ENCODE peak calls at places on chromosomes 5 and 9, in nine cellular contexts. F, Z, C, M, W, H, B, O and K are unnamed samples.
A peak's percentile ranks its signal among the peaks of the same experiment; 100 is the strongest.

GRCh38 chr9:108972626-108973209 is 38.5 kb downstream of the ABITRAM start:
- DNase-seq in C (no peak), Z (no peak), M (no peak), H (no peak), B (no peak), O (no peak), F (no peak), W (no peak), K (no peak)

GRCh38 chr5:112467467-112467866 is 48.4 kb upstream of the EPB41L4A start:
- DNase-seq in M (no peak), H (no peak), W (no peak), F (no peak), B (no peak), C (no peak), Z (no peak), O (no peak), K (no peak)

GRCh38 chr5:179779826-179780225 is 14.0 kb upstream of the LTC4S start:
- DNase-seq in F (no peak), B (no peak), C (no peak), Z (no peak), M (no peak), O (no peak), H (no peak), W (peak; percentile 51), K (no peak)

GRCh38 chr9:111902396-111903147 is 6.0 kb downstream of the UGCG start:
- DNase-seq in M (no peak), W (no peak), H (no peak), C (no peak), O (no peak), Z (no peak), B (no peak), F (no peak), K (no peak)

GRCh38 chr9:136995370-136995769 is 998 bp downstream of the CLIC3 start:
- DNase-seq in F (no peak), W (no peak), H (no peak), C (no peak), Z (no peak), M (no peak), O (no peak), B (no peak), K (no peak)

GRCh38 chr9:125544988-125545651 is 161.9 kb downstream of the MAPKAP1 start:
- DNase-seq in O (no peak), F (no peak), M (peak; percentile 39), C (no peak), Z (no peak), H (no peak), W (no peak), B (no peak), K (no peak)

GRCh38 chr5:138963763-138964371 is 88.7 kb upstream of the LRRTM2 start:
- DNase-seq in Z (no peak), F (no peak), H (no peak), O (no peak), C (no peak), B (no peak), W (no peak), M (peak; percentile 56), K (no peak)

GRCh38 chr5:3393122-3393963 is 202.3 kb upstream of the IRX1 start:
- DNase-seq in M (no peak), F (no peak), O (no peak), C (no peak), H (no peak), B (no peak), Z (no peak), W (no peak), K (no peak)

GRCh38 chr5:3584724-3585531 is 10.7 kb upstream of the IRX1 start:
- DNase-seq in M (no peak), O (no peak), B (no peak), F (no peak), W (no peak), C (no peak), Z (no peak), H (no peak), K (no peak)

GRCh38 chr5:92980491-92980890 is 600.5 kb downstream of the NR2F1-AS1 start:
- DNase-seq in M (no peak), H (no peak), F (no peak), Z (no peak), B (no peak), C (no peak), O (no peak), W (no peak), K (no peak)

GRCh38 chr5:76325326-76325725 is 77.8 kb upstream of the IQGAP2 start:
- DNase-seq in C (no peak), F (no peak), Z (no peak), O (no peak), H (peak; percentile 18), W (no peak), M (no peak), B (no peak), K (no peak)

GRCh38 chr9:99680191-99680590 is 141.5 kb upstream of the NR4A3 start:
- DNase-seq in O (no peak), B (no peak), C (no peak), F (no peak), W (no peak), M (no peak), H (no peak), Z (no peak), K (no peak)

GRCh38 chr9:76894198-76894597 is 11.7 kb downstream of the PRUNE2 start:
- DNase-seq in B (no peak), C (no peak), M (no peak), O (no peak), W (no peak), H (no peak), Z (no peak), F (no peak), K (no peak)
- H3K4me1 ChIP-seq in B (no peaks in the 10 kb centered on the region), C (no peaks in the 10 kb centered on the region), M (no peaks in the 10 kb centered on the region), O (no peaks in the 10 kb centered on the region), W (no peaks in the 10 kb centered on the region), H (peaks cover 17% of the 10 kb centered on the region), Z (peaks cover 4% of the 10 kb centered on the region), F (no peaks in the 10 kb centered on the region), K (no peaks in the 10 kb centered on the region)

GRCh38 chr5:1885476-1885755 is 2.7 kb upstream of the IRX4 start:
- DNase-seq in Z (no peak), B (no peak), H (peak; percentile 29), C (no peak), M (no peak), F (no peak), O (no peak), W (no peak), K (no peak)

GRCh38 chr5:1885777-1886633 is 3.3 kb upstream of the IRX4 start:
- DNase-seq in B (peak; percentile 17), O (no peak), Z (no peak), F (no peak), M (no peak), C (no peak), H (peak; percentile 30), W (peak; percentile 39), K (no peak)

GRCh38 chr5:1888541-1889251 is 6.0 kb upstream of the IRX4 start:
- DNase-seq in W (peak; percentile 47), Z (no peak), F (no peak), H (no peak), O (no peak), M (no peak), B (peak; percentile 4), C (no peak), K (no peak)

GRCh38 chr5:1887400-1888360 is 5.0 kb upstream of the IRX4 start:
- DNase-seq in F (no peak), M (no peak), Z (no peak), B (peak; percentile 38), W (peak; percentile 68), C (no peak), H (peak; percentile 68), O (no peak), K (no peak)

GRCh38 chr5:1886634-1887399 is 4.1 kb upstream of the IRX4 start:
- DNase-seq in O (no peak), H (no peak), W (peak; percentile 49), F (no peak), C (no peak), Z (no peak), M (no peak), B (peak; percentile 35), K (no peak)
- H3K4me1 ChIP-seq in O (no peaks in the 10 kb centered on the region), H (peaks cover 22% of the 10 kb centered on the region), W (peaks cover 20% of the 10 kb centered on the region), F (peaks cover 4% of the 10 kb centered on the region), C (peaks cover 33% of the 10 kb centered on the region), Z (peaks cover 91% of the 10 kb centered on the region), M (no peaks in the 10 kb centered on the region), B (peaks cover 5% of the 10 kb centered on the region), K (peaks cover 10% of the 10 kb centered on the region)

GRCh38 chr9:35521708-35522107 is 31.8 kb downstream of the RUSC2 start:
- DNase-seq in B (peak; percentile 78), H (no peak), Z (no peak), C (no peak), W (no peak), M (no peak), F (no peak), O (no peak), K (no peak)

GRCh38 chr9:35529156-35529823 is 39.4 kb downstream of the RUSC2 start:
- DNase-seq in B (no peak), Z (no peak), C (no peak), O (no peak), H (no peak), W (no peak), F (no peak), M (no peak), K (no peak)

GRCh38 chr9:35522189-35522588 is 32.3 kb downstream of the RUSC2 start:
- DNase-seq in H (peak; percentile 59), W (no peak), M (no peak), B (no peak), F (no peak), Z (no peak), O (no peak), C (no peak), K (no peak)

GRCh38 chr9:35522725-35523124 is 32.8 kb downstream of the RUSC2 start:
- DNase-seq in W (no peak), Z (no peak), F (no peak), B (no peak), M (no peak), C (no peak), H (no peak), O (no peak), K (no peak)

DNA sequence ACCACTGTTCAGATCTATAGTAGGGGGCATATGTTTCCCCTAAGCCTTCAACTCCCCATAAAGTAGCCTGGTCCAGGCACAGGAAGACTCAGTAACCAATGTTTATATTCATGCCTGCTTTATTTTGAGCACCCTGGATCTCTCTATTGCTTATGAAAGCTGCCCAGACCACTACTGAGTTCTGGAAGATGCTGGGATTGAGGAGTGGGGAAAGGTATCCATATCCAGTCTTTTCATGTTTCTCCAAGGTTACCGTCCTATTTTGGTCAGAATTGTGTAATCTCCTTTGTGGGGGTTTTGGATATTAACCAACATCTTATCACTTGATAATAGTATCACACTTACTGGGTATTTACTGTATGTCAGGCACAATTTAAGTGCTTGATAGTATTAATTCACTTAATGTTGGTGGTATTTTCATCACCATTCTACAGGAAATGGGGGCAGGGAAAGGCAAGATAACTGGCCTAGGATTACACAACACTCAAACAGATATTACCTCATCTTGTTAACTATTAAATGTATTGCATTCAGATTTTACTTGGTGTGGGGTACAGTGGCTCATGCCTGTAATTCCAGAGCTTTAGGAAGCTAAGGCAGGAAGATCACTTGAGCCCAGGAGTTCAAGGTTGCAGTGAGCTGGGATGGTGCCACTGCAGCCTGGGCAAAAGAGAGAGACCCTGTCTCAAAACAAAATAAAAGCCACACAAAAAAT is 36.3 kb downstream of the RUSC2 start:
- DNase-seq in O (no peak), W (no peak), C (no peak), B (no peak), H (no peak), M (no peak), F (no peak), Z (no peak), K (no peak)
- H3K4me1 ChIP-seq in O (no peaks in the 10 kb centered on the region), W (peaks cover 37% of the 10 kb centered on the region), C (peaks cover 56% of the 10 kb centered on the region), B (peaks cover 63% of the 10 kb centered on the region), H (no peaks in the 10 kb centered on the region), M (peaks cover 22% of the 10 kb centered on the region), F (peaks cover 2% of the 10 kb centered on the region), Z (peaks cover 35% of the 10 kb centered on the region), K (no peaks in the 10 kb centered on the region)

GRCh38 chr5:159202151-159202550 is 7.2 kb downstream of the RNF145 start:
- DNase-seq in H (no peak), C (no peak), W (no peak), M (no peak), O (no peak), B (no peak), Z (no peak), F (no peak), K (no peak)
- H3K4me1 ChIP-seq in H (peaks cover 11% of the 10 kb centered on the region), C (peaks cover 50% of the 10 kb centered on the region), W (peaks cover 42% of the 10 kb centered on the region), M (peaks cover 34% of the 10 kb centered on the region), O (peaks cover 54% of the 10 kb centered on the region), B (peaks cover 22% of the 10 kb centered on the region), Z (peaks cover 88% of the 10 kb centered on the region), F (peaks cover 5% of the 10 kb centered on the region), K (no peaks in the 10 kb centered on the region)